ENCODE peak calls at places on chromosomes 5 and 9, in eight cellular contexts. R is neural crest cell; I is HEK293T; P is stimulated activated CD4-positive, alpha-beta T cell treated with anti-CD3 and anti-CD28 coated beads, Interleukin-1b, Interleukin-23, amount 100 ng/mL, for 4 hours; X is PC-9; L is activated effector memory CD4-positive, alpha-beta T cell treated with anti-CD3 and anti-CD28 coated beads, Interleukin-2, amount 50 U/mL, for 16 hours; E is GM23248; B is KG1. G is an unnamed sample.

GRCh38 chr9:99012957-99013512 is 69.3 kb downstream of the COL15A1 start:
- DNase-seq in I (no peak), P (no peak), L (no peak), E (peak; percentile 59), X (no peak), B (no peak), R (no peak), G (no peak)

GRCh38 chr5:133220851-133221674 is 169.2 kb downstream of the HSPA4 start:
- DNase-seq in E (no peak), L (no peak), R (no peak), X (no peak), P (no peak), I (no peak), B (no peak), G (no peak)

GRCh38 chr9:111179577-111179976 is 141.3 kb upstream of the LPAR1 start:
- DNase-seq in B (peak; percentile 44), I (no peak), R (no peak), P (no peak), E (no peak), L (no peak), X (no peak), G (no peak)

GRCh38 chr9:14119694-14120514 is 194.0 kb downstream of the NFIB start:
- DNase-seq in L (no peak), X (no peak), E (peak; percentile 68), B (no peak), R (no peak), I (no peak), P (no peak), G (no peak)

GRCh38 chr5:124584991-124585715 is 161.3 kb downstream of the ZNF608 start:
- DNase-seq in X (no peak), E (no peak), B (no peak), P (no peak), I (no peak), R (no peak), L (no peak), G (no peak)

GRCh38 chr5:160929343-160929742 is 77.3 kb upstream of the ATP10B start:
- DNase-seq in P (no peak), B (no peak), X (no peak), R (no peak), E (no peak), L (no peak), I (no peak), G (no peak)

GRCh38 chr5:163794993-163795392 is 289.6 kb downstream of the MAT2B start:
- DNase-seq in R (no peak), X (no peak), L (no peak), I (no peak), P (no peak), E (no peak), B (no peak), G (no peak)

GRCh38 chr5:59293700-59294099 is 599.8 kb downstream of the PDE4D start:
- DNase-seq in X (peak; percentile 46), E (no peak), L (no peak), B (no peak), I (no peak), P (no peak), R (no peak), G (no peak)

GRCh38 chr9:33065157-33066076 is 11.1 kb downstream of the SMU1 start:
- DNase-seq in E (no peak), R (no peak), B (no peak), X (no peak), L (no peak), I (no peak), P (no peak), G (no peak)

GRCh38 chr9:37266630-37267029 is 146.3 kb downstream of the ZCCHC7 start:
- DNase-seq in R (no peak), E (no peak), P (no peak), B (no peak), I (no peak), L (no peak), X (no peak), G (no peak)

GRCh38 chr5:107670927-107671741 is at the start of gene EFNA5:
- DNase-seq in R (peak; percentile 35), P (no peak), L (peak; percentile 60), B (no peak), E (peak; percentile 68), X (peak; percentile 56), I (no peak), G (peak; percentile 55)

GRCh38 chr9:77435688-77436087 is 212.4 kb downstream of the GNA14 start:
- DNase-seq in R (no peak), X (no peak), L (no peak), P (no peak), B (no peak), E (peak; percentile 66), I (no peak), G (no peak)

GRCh38 chr5:36398137-36398536 is 96.4 kb upstream of the RANBP3L start:
- DNase-seq in X (no peak), B (no peak), P (no peak), R (no peak), E (peak; percentile 56), I (peak; percentile 22), L (no peak), G (no peak)

GRCh38 chr5:35026280-35026840 is 21.4 kb downstream of the AGXT2 start:
- DNase-seq in I (no peak), B (no peak), P (no peak), X (no peak), L (no peak), R (no peak), E (no peak), G (no peak)

GRCh38 chr5:151931260-151931659 is 6.6 kb upstream of the GLRA1 start:
- DNase-seq in B (no peak), E (no peak), X (no peak), L (no peak), R (no peak), I (no peak), P (no peak), G (no peak)

GRCh38 chr5:77282337-77283027 is 72.0 kb downstream of the PDE8B start:
- DNase-seq in E (peak; percentile 89), B (no peak), R (no peak), I (no peak), L (no peak), X (no peak), P (no peak), G (no peak)

G was measured in endothelial cell.